ENCODE peak calls at places on chromosomes 13 and 19, in ten cellular contexts. One of them, this sample, is unnamed.

GRCh38 chr19:32453736-32454135 is 48.2 kb downstream of the DPY19L3 start:
- DNase-seq in ascending aorta: no peak
- DNase-seq in tibial nerve: no peak
- DNase-seq in EL: peak; percentile 2
- DNase-seq in stromal cell of bone marrow: no peak
- DNase-seq in activated T-helper 1 cell treated with anti-CD3 and anti-CD28 coated beads, Interleukin-2, amount 50 U/mL, for 16 hours: no peak
- DNase-seq in activated T-cell treated with anti-CD3 and anti-CD28 coated beads for 1 hour: no peak
- DNase-seq in HuH-7: no peak
- DNase-seq in naive thymus-derived CD8-positive, alpha-beta T cell: no peak
- DNase-seq in CD8-positive, alpha-beta T cell: no peak
- DNase-seq in this sample: no peak

GRCh38 chr19:29290853-29291252 is 77.9 kb upstream of the UQCRFS1 start:
- DNase-seq in ascending aorta: no peak
- DNase-seq in tibial nerve: no peak
- DNase-seq in EL: no peak
- DNase-seq in stromal cell of bone marrow: no peak
- DNase-seq in activated T-helper 1 cell treated with anti-CD3 and anti-CD28 coated beads, Interleukin-2, amount 50 U/mL, for 16 hours: no peak
- DNase-seq in activated T-cell treated with anti-CD3 and anti-CD28 coated beads for 1 hour: no peak
- DNase-seq in HuH-7: no peak
- DNase-seq in naive thymus-derived CD8-positive, alpha-beta T cell: no peak
- DNase-seq in CD8-positive, alpha-beta T cell: no peak
- DNase-seq in this sample: no peak

GRCh38 chr13:90884066-90884465 is 463.4 kb upstream of the MIR17HG start:
- DNase-seq in ascending aorta: no peak
- DNase-seq in tibial nerve: no peak
- DNase-seq in EL: no peak
- DNase-seq in stromal cell of bone marrow: no peak
- DNase-seq in activated T-helper 1 cell treated with anti-CD3 and anti-CD28 coated beads, Interleukin-2, amount 50 U/mL, for 16 hours: no peak
- DNase-seq in activated T-cell treated with anti-CD3 and anti-CD28 coated beads for 1 hour: no peak
- DNase-seq in HuH-7: no peak
- DNase-seq in naive thymus-derived CD8-positive, alpha-beta T cell: no peak
- DNase-seq in CD8-positive, alpha-beta T cell: no peak
- DNase-seq in this sample: no peak

GRCh38 chr19:15280048-15280725 is 47.9 kb upstream of the EPHX3 start:
- DNase-seq in ascending aorta: no peak
- DNase-seq in tibial nerve: no peak
- DNase-seq in EL: no peak
- DNase-seq in stromal cell of bone marrow: no peak
- DNase-seq in activated T-helper 1 cell treated with anti-CD3 and anti-CD28 coated beads, Interleukin-2, amount 50 U/mL, for 16 hours: no peak
- DNase-seq in activated T-cell treated with anti-CD3 and anti-CD28 coated beads for 1 hour: no peak
- DNase-seq in HuH-7: no peak
- DNase-seq in naive thymus-derived CD8-positive, alpha-beta T cell: no peak
- DNase-seq in CD8-positive, alpha-beta T cell: no peak
- DNase-seq in this sample: no peak

GRCh38 chr19:10268077-10268476 is 2.8 kb upstream of the ICAM1 start:
- DNase-seq in ascending aorta: no peak
- DNase-seq in tibial nerve: no peak
- DNase-seq in EL: no peak
- DNase-seq in stromal cell of bone marrow: no peak
- DNase-seq in activated T-helper 1 cell treated with anti-CD3 and anti-CD28 coated beads, Interleukin-2, amount 50 U/mL, for 16 hours: no peak
- DNase-seq in activated T-cell treated with anti-CD3 and anti-CD28 coated beads for 1 hour: no peak
- DNase-seq in HuH-7: no peak
- DNase-seq in naive thymus-derived CD8-positive, alpha-beta T cell: no peak
- DNase-seq in CD8-positive, alpha-beta T cell: no peak
- DNase-seq in this sample: no peak

GRCh38 chr19:45103200-45103624 is 10.2 kb downstream of the PPP1R37 start:
- DNase-seq in ascending aorta: no peak
- DNase-seq in tibial nerve: no peak
- DNase-seq in EL: peak; percentile 37
- DNase-seq in stromal cell of bone marrow: no peak
- DNase-seq in activated T-helper 1 cell treated with anti-CD3 and anti-CD28 coated beads, Interleukin-2, amount 50 U/mL, for 16 hours: no peak
- DNase-seq in activated T-cell treated with anti-CD3 and anti-CD28 coated beads for 1 hour: no peak
- DNase-seq in HuH-7: no peak
- DNase-seq in naive thymus-derived CD8-positive, alpha-beta T cell: no peak
- DNase-seq in CD8-positive, alpha-beta T cell: no peak
- DNase-seq in this sample: no peak

GRCh38 chr19:28519950-28520861 is 692.7 kb downstream of the UQCRFS1 start:
- DNase-seq in ascending aorta: no peak
- DNase-seq in tibial nerve: no peak
- DNase-seq in EL: no peak
- DNase-seq in stromal cell of bone marrow: peak; percentile 47
- DNase-seq in activated T-helper 1 cell treated with anti-CD3 and anti-CD28 coated beads, Interleukin-2, amount 50 U/mL, for 16 hours: no peak
- DNase-seq in activated T-cell treated with anti-CD3 and anti-CD28 coated beads for 1 hour: no peak
- DNase-seq in HuH-7: no peak
- DNase-seq in naive thymus-derived CD8-positive, alpha-beta T cell: no peak
- DNase-seq in CD8-positive, alpha-beta T cell: no peak
- DNase-seq in this sample: no peak

GRCh38 chr13:20582026-20582425 is 15.1 kb downstream of the IFT88 start:
- DNase-seq in ascending aorta: no peak
- DNase-seq in tibial nerve: no peak
- DNase-seq in EL: no peak
- DNase-seq in stromal cell of bone marrow: no peak
- DNase-seq in activated T-helper 1 cell treated with anti-CD3 and anti-CD28 coated beads, Interleukin-2, amount 50 U/mL, for 16 hours: no peak
- DNase-seq in activated T-cell treated with anti-CD3 and anti-CD28 coated beads for 1 hour: no peak
- DNase-seq in HuH-7: no peak
- DNase-seq in naive thymus-derived CD8-positive, alpha-beta T cell: no peak
- DNase-seq in CD8-positive, alpha-beta T cell: no peak
- DNase-seq in this sample: no peak

GRCh38 chr13:83722443-83722842 is 159.8 kb downstream of the SLITRK1 start:
- DNase-seq in ascending aorta: no peak
- DNase-seq in tibial nerve: no peak
- DNase-seq in EL: no peak
- DNase-seq in stromal cell of bone marrow: no peak
- DNase-seq in activated T-helper 1 cell treated with anti-CD3 and anti-CD28 coated beads, Interleukin-2, amount 50 U/mL, for 16 hours: no peak
- DNase-seq in activated T-cell treated with anti-CD3 and anti-CD28 coated beads for 1 hour: no peak
- DNase-seq in HuH-7: no peak
- DNase-seq in naive thymus-derived CD8-positive, alpha-beta T cell: no peak
- DNase-seq in CD8-positive, alpha-beta T cell: no peak
- DNase-seq in this sample: no peak